ENCODE peak calls at places on chromosome 11, in nine cellular contexts. Q is NCI-H2171 treated with DMSO at 0.1 percent for 48 hours, X is upper lobe of right lung, L is psoas muscle, J is Kasumi-1, F is heart left ventricle, C is adrenal gland, R is Right ventricle myocardium superior, M is HT-29. K is an unnamed sample.

GRCh38 chr11:128772814-128773213 is 78.9 kb downstream of the FLI1 start:
- DNase-seq in Q (peak), X (peak), L (peak), J (no peak), F (peak), C (peak), R (peak), M (peak), K (peak)

GRCh38 chr11:108431370-108431769 is 36.0 kb downstream of the C11orf65 start:
- DNase-seq in Q (no peak), X (no peak), L (no peak), J (no peak), F (no peak), C (no peak), R (no peak), M (no peak), K (no peak)

GRCh38 chr11:110428956-110429613 is 663 bp upstream of the FDX1 start:
- DNase-seq in Q (no peak), X (no peak), L (no peak), J (no peak), F (no peak), C (peak), R (no peak), M (no peak), K (no peak)

GRCh38 chr11:123630126-123630531 is 24.3 kb downstream of the SCN3B start:
- DNase-seq in Q (no peak), X (no peak), L (no peak), J (no peak), F (no peak), C (peak), R (no peak), M (no peak), K (no peak)

GRCh38 chr11:68471360-68472340 is 11.1 kb downstream of the PPP6R3 start:
- DNase-seq in Q (no peak), X (no peak), L (no peak), J (peak), F (no peak), C (no peak), R (no peak), M (no peak), K (no peak)

GRCh38 chr11:70229737-70230136 is 26.6 kb downstream of the FADD start:
- DNase-seq in Q (no peak), X (no peak), L (no peak), J (no peak), F (no peak), C (no peak), R (no peak), M (no peak), K (no peak)

GRCh38 chr11:67627394-67627787 is 2.3 kb downstream of the NUDT8 start:
- DNase-seq in Q (no peak), X (peak), L (no peak), J (no peak), F (no peak), C (no peak), R (peak), M (no peak), K (no peak)

GRCh38 chr11:43245471-43245870 is 66.3 kb upstream of the API5 start:
- DNase-seq in Q (no peak), X (no peak), L (no peak), J (no peak), F (no peak), C (peak), R (no peak), M (no peak), K (no peak)

GRCh38 chr11:94325681-94326080 is 21.3 kb downstream of the IZUMO1R start:
- DNase-seq in Q (no peak), X (peak), L (no peak), J (no peak), F (no peak), C (no peak), R (no peak), M (peak), K (peak)

GRCh38 chr11:132999031-132999430 is 533.3 kb downstream of the OPCML start:
- DNase-seq in Q (no peak), X (no peak), L (no peak), J (no peak), F (no peak), C (no peak), R (no peak), M (no peak), K (no peak)

GRCh38 chr11:72736452-72737069 is 15.6 kb downstream of the ARAP1 start:
- DNase-seq in Q (no peak), X (peak), L (peak), J (peak), F (peak), C (peak), R (peak), M (no peak), K (peak)

GRCh38 chr11:12125609-12126149 is 15.3 kb downstream of the MICAL2 start:
- DNase-seq in Q (no peak), X (peak), L (no peak), J (no peak), F (no peak), C (no peak), R (no peak), M (peak), K (no peak)

GRCh38 chr11:126371595-126371994 is 16.1 kb downstream of the ST3GAL4 start:
- DNase-seq in Q (no peak), X (peak), L (no peak), J (no peak), F (no peak), C (no peak), R (no peak), M (no peak), K (no peak)

GRCh38 chr11:44978279-44978960 is 27.7 kb upstream of the TP53I11 start:
- DNase-seq in Q (peak), X (no peak), L (no peak), J (no peak), F (no peak), C (no peak), R (no peak), M (no peak), K (no peak)

GRCh38 chr11:87437844-87438223 is 400.1 kb downstream of the TMEM135 start:
- DNase-seq in Q (no peak), X (no peak), L (no peak), J (no peak), F (no peak), C (no peak), R (no peak), M (no peak), K (no peak)

GRCh38 chr11:94149435-94149834 is 20.8 kb downstream of the PANX1 start:
- DNase-seq in Q (no peak), X (no peak), L (no peak), J (no peak), F (no peak), C (no peak), R (no peak), M (no peak), K (no peak)

GRCh38 chr11:86205415-86206268 is 38.9 kb upstream of the EED start:
- DNase-seq in Q (no peak), X (no peak), L (no peak), J (no peak), F (no peak), C (peak), R (no peak), M (no peak), K (no peak)

GRCh38 chr11:66617148-66617814 is 851 bp downstream of the RBM14 start:
- DNase-seq in Q (no peak), X (peak), L (peak), J (peak), F (peak), C (peak), R (peak), M (no peak), K (peak)

GRCh38 chr11:102360681-102361080 is 13.7 kb downstream of the BIRC2 start:
- DNase-seq in Q (no peak), X (no peak), L (no peak), J (no peak), F (no peak), C (no peak), R (no peak), M (no peak), K (no peak)

GRCh38 chr11:74380746-74381439 is 17.3 kb downstream of the PGM2L1 start:
- DNase-seq in Q (peak), X (no peak), L (no peak), J (no peak), F (no peak), C (peak), R (no peak), M (peak), K (no peak)

GRCh38 chr11:76185511-76185910 is 20.8 kb downstream of the WNT11 start:
- DNase-seq in Q (no peak), X (no peak), L (no peak), J (no peak), F (peak), C (no peak), R (peak), M (no peak), K (no peak)

GRCh38 chr11:128291043-128291442 is 296.3 kb downstream of the ETS1 start:
- DNase-seq in Q (no peak), X (no peak), L (no peak), J (no peak), F (no peak), C (no peak), R (no peak), M (no peak), K (no peak)

GRCh38 chr11:131637469-131638175 is 267.2 kb downstream of the NTM start:
- DNase-seq in Q (no peak), X (no peak), L (no peak), J (no peak), F (no peak), C (no peak), R (no peak), M (no peak), K (no peak)

K was measured in central memory CD8-positive, alpha-beta T cell.